ENCODE peak calls at places on chromosome 17, in eight cellular contexts. One of them, this sample, is unnamed.

GRCh38 chr17:77314601-77315000 is 173.8 kb downstream of the SEC14L1 start:
- DNase-seq in tibial nerve: no peak
- DNase-seq in esophagus muscularis mucosa: no peak
- DNase-seq in stomach: no peak
- DNase-seq in GM12878: no peak
- DNase-seq in A549: no peak
- DNase-seq in K562: no peak
- DNase-seq in transverse colon: peak
- DNase-seq in this sample: no peak

GRCh38 chr17:16106161-16106891 is 106.7 kb downstream of the TTC19 start:
- DNase-seq in tibial nerve: no peak
- DNase-seq in esophagus muscularis mucosa: no peak
- DNase-seq in stomach: no peak
- DNase-seq in GM12878: no peak
- DNase-seq in A549: no peak
- DNase-seq in K562: peak
- DNase-seq in transverse colon: no peak
- DNase-seq in this sample: no peak

GRCh38 chr17:28335959-28336871 is 654 bp downstream of the TNFAIP1 start:
- DNase-seq in tibial nerve: no peak
- DNase-seq in esophagus muscularis mucosa: no peak
- DNase-seq in stomach: peak
- DNase-seq in GM12878: no peak
- DNase-seq in A549: peak
- DNase-seq in K562: peak
- DNase-seq in transverse colon: peak
- DNase-seq in this sample: peak

GRCh38 chr17:17494499-17495447 is 1.4 kb downstream of the RASD1 start:
- DNase-seq in tibial nerve: no peak
- DNase-seq in esophagus muscularis mucosa: no peak
- DNase-seq in stomach: peak
- DNase-seq in GM12878: no peak
- DNase-seq in A549: no peak
- DNase-seq in K562: no peak
- DNase-seq in transverse colon: peak
- DNase-seq in this sample: peak

GRCh38 chr17:38915639-38915995 is 9.8 kb upstream of the LASP1NB start:
- DNase-seq in tibial nerve: peak
- DNase-seq in esophagus muscularis mucosa: no peak
- DNase-seq in stomach: peak
- DNase-seq in GM12878: no peak
- DNase-seq in A549: no peak
- DNase-seq in K562: no peak
- DNase-seq in transverse colon: no peak
- DNase-seq in this sample: no peak

GRCh38 chr17:34609210-34609609 is 29.8 kb downstream of the TMEM132E start:
- DNase-seq in tibial nerve: no peak
- DNase-seq in esophagus muscularis mucosa: no peak
- DNase-seq in stomach: no peak
- DNase-seq in GM12878: no peak
- DNase-seq in A549: no peak
- DNase-seq in K562: no peak
- DNase-seq in transverse colon: no peak
- DNase-seq in this sample: no peak

GRCh38 chr17:21085707-21086106 is 41.1 kb upstream of the DHRS7B start:
- DNase-seq in tibial nerve: no peak
- DNase-seq in esophagus muscularis mucosa: no peak
- DNase-seq in stomach: no peak
- DNase-seq in GM12878: no peak
- DNase-seq in A549: no peak
- DNase-seq in K562: no peak
- DNase-seq in transverse colon: no peak
- DNase-seq in this sample: no peak

GRCh38 chr17:77735051-77735340 is 223.5 kb upstream of the TNRC6C start:
- DNase-seq in tibial nerve: no peak
- DNase-seq in esophagus muscularis mucosa: peak
- DNase-seq in stomach: no peak
- DNase-seq in GM12878: no peak
- DNase-seq in A549: no peak
- DNase-seq in K562: no peak
- DNase-seq in transverse colon: no peak
- DNase-seq in this sample: no peak

GRCh38 chr17:49035470-49036269 is 38.5 kb downstream of the IGF2BP1 start:
- DNase-seq in tibial nerve: no peak
- DNase-seq in esophagus muscularis mucosa: no peak
- DNase-seq in stomach: peak
- DNase-seq in GM12878: no peak
- DNase-seq in A549: peak
- DNase-seq in K562: peak
- DNase-seq in transverse colon: peak
- DNase-seq in this sample: no peak

GRCh38 chr17:78421084-78421533 is 42.7 kb downstream of the PGS1 start:
- DNase-seq in tibial nerve: no peak
- DNase-seq in esophagus muscularis mucosa: no peak
- DNase-seq in stomach: no peak
- DNase-seq in GM12878: no peak
- DNase-seq in A549: no peak
- DNase-seq in K562: no peak
- DNase-seq in transverse colon: no peak
- DNase-seq in this sample: no peak

GRCh38 chr17:79528592-79529125 is 82.2 kb downstream of the RBFOX3 start:
- DNase-seq in tibial nerve: no peak
- DNase-seq in esophagus muscularis mucosa: no peak
- DNase-seq in stomach: no peak
- DNase-seq in GM12878: no peak
- DNase-seq in A549: no peak
- DNase-seq in K562: no peak
- DNase-seq in transverse colon: no peak
- DNase-seq in this sample: no peak

GRCh38 chr17:59734226-59734625 is 26.8 kb downstream of the VMP1 start:
- DNase-seq in tibial nerve: no peak
- DNase-seq in esophagus muscularis mucosa: no peak
- DNase-seq in stomach: no peak
- DNase-seq in GM12878: no peak
- DNase-seq in A549: no peak
- DNase-seq in K562: no peak
- DNase-seq in transverse colon: peak
- DNase-seq in this sample: no peak

GRCh38 chr17:59733697-59734096 is 26.2 kb downstream of the VMP1 start:
- DNase-seq in tibial nerve: no peak
- DNase-seq in esophagus muscularis mucosa: no peak
- DNase-seq in stomach: no peak
- DNase-seq in GM12878: no peak
- DNase-seq in A549: no peak
- DNase-seq in K562: no peak
- DNase-seq in transverse colon: no peak
- DNase-seq in this sample: no peak

GRCh38 chr17:59727817-59728533 is 20.5 kb downstream of the VMP1 start:
- DNase-seq in tibial nerve: no peak
- DNase-seq in esophagus muscularis mucosa: no peak
- DNase-seq in stomach: no peak
- DNase-seq in GM12878: no peak
- DNase-seq in A549: no peak
- DNase-seq in K562: no peak
- DNase-seq in transverse colon: no peak
- DNase-seq in this sample: no peak

GRCh38 chr17:59725691-59726090 is 18.2 kb downstream of the VMP1 start:
- DNase-seq in tibial nerve: no peak
- DNase-seq in esophagus muscularis mucosa: no peak
- DNase-seq in stomach: no peak
- DNase-seq in GM12878: no peak
- DNase-seq in A549: no peak
- DNase-seq in K562: no peak
- DNase-seq in transverse colon: no peak
- DNase-seq in this sample: no peak

DNA sequence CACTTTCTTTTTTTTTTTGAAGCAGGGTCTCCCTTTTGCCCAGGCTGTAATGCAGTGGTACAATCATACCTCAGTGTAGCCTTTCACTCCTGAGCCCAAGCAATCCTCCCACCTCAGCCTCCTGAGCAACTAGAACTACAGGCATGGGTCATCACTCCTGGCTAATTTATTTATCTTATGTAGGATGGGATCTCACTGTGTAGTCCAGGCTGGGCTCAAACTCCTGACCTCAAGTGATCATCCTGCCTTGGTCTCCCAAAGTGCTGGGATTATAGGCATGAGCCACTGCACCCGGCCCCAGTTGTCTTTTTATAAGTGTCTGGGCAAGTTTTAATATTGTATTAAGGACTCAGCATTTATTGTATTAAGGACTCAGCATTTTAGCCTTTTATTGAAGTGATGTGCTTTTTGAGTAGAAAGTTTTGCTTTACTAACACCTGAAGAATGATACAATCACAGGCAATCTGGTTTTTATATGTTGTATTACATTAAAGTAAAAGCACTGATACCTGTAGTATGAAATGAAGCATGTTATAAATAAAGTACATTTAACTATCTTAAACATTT is 22.9 kb downstream of the VMP1 start:
- DNase-seq in tibial nerve: no peak
- DNase-seq in esophagus muscularis mucosa: no peak
- DNase-seq in stomach: no peak
- DNase-seq in GM12878: no peak
- DNase-seq in A549: no peak
- DNase-seq in K562: no peak
- DNase-seq in transverse colon: no peak
- DNase-seq in this sample: no peak
- TF ChIP-seq EP300 in tibial nerve: no peak
- TF ChIP-seq EP300 in esophagus muscularis mucosa: no peak
- TF ChIP-seq EP300 in stomach: no peak
- TF ChIP-seq EP300 in GM12878: no peak
- TF ChIP-seq EP300 in A549: no peak
- TF ChIP-seq EP300 in K562: no peak
- TF ChIP-seq EP300 in transverse colon: no peak
- TF ChIP-seq EP300 in this sample: no peak

GRCh38 chr17:50863931-50864330 is 2.2 kb downstream of the TOB1 start:
- DNase-seq in tibial nerve: no peak
- DNase-seq in esophagus muscularis mucosa: no peak
- DNase-seq in stomach: no peak
- DNase-seq in GM12878: no peak
- DNase-seq in A549: no peak
- DNase-seq in K562: no peak
- DNase-seq in transverse colon: no peak
- DNase-seq in this sample: no peak

GRCh38 chr17:50865060-50865867 is 890 bp downstream of the TOB1 start:
- DNase-seq in tibial nerve: no peak
- DNase-seq in esophagus muscularis mucosa: peak
- DNase-seq in stomach: peak
- DNase-seq in GM12878: no peak
- DNase-seq in A549: peak
- DNase-seq in K562: peak
- DNase-seq in transverse colon: peak
- DNase-seq in this sample: peak

GRCh38 chr17:50864747-50865059 is 1.5 kb downstream of the TOB1 start:
- DNase-seq in tibial nerve: no peak
- DNase-seq in esophagus muscularis mucosa: no peak
- DNase-seq in stomach: no peak
- DNase-seq in GM12878: no peak
- DNase-seq in A549: no peak
- DNase-seq in K562: no peak
- DNase-seq in transverse colon: no peak
- DNase-seq in this sample: no peak

GRCh38 chr17:50861822-50862528 is 4.2 kb downstream of the TOB1 start:
- DNase-seq in tibial nerve: no peak
- DNase-seq in esophagus muscularis mucosa: no peak
- DNase-seq in stomach: no peak
- DNase-seq in GM12878: no peak
- DNase-seq in A549: no peak
- DNase-seq in K562: no peak
- DNase-seq in transverse colon: no peak
- DNase-seq in this sample: no peak

DNA sequence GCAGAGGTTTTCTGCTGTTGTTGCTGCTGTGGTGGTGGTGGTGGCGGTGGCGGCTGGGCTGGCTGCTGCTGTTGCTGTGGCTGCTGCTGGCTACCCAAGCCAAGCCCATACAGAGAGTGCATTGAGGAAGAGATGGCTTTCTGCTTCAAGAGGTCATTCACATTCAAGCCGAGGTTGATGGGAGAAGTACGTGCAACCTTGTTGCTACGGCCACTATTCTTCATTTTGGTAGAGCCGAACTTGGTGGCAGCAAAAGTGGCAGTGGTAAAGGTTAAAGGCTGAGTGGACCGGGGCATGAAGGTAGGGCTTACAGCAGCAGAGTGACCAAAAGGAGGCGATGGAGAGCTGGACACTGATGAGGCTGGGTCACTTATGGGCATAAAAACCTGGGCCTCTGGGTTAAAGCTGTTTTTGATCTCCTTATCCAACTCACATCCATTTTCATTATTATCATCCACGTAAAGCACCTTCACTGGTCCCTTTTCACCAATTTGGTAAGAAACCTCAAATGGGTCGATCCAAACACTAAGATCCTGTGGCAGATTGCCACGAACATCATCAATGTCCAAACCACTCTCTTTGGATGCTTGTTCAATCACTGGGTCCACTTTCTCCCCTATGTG is 2.8 kb downstream of the TOB1 start:
- DNase-seq in tibial nerve: no peak
- DNase-seq in esophagus muscularis mucosa: peak
- DNase-seq in stomach: peak
- DNase-seq in GM12878: no peak
- DNase-seq in A549: peak
- DNase-seq in K562: peak
- DNase-seq in transverse colon: peak
- DNase-seq in this sample: no peak
- TF ChIP-seq CTCF in tibial nerve: peak
- TF ChIP-seq CTCF in esophagus muscularis mucosa: peak
- TF ChIP-seq CTCF in stomach: peak
- TF ChIP-seq CTCF in GM12878: peak
- TF ChIP-seq CTCF in A549: peak
- TF ChIP-seq CTCF in K562: peak
- TF ChIP-seq CTCF in transverse colon: peak
- TF ChIP-seq CTCF in this sample: no peak

GRCh38 chr17:41397003-41397665 is at the start of gene KRT31:
- DNase-seq in tibial nerve: no peak
- DNase-seq in esophagus muscularis mucosa: no peak
- DNase-seq in stomach: no peak
- DNase-seq in GM12878: no peak
- DNase-seq in A549: no peak
- DNase-seq in K562: no peak
- DNase-seq in transverse colon: no peak
- DNase-seq in this sample: no peak
- TF ChIP-seq EP300 in tibial nerve: no peak
- TF ChIP-seq EP300 in esophagus muscularis mucosa: no peak
- TF ChIP-seq EP300 in stomach: no peak
- TF ChIP-seq EP300 in GM12878: no peak
- TF ChIP-seq EP300 in A549: no peak
- TF ChIP-seq EP300 in K562: no peak
- TF ChIP-seq EP300 in transverse colon: no peak
- TF ChIP-seq EP300 in this sample: no peak

DNA sequence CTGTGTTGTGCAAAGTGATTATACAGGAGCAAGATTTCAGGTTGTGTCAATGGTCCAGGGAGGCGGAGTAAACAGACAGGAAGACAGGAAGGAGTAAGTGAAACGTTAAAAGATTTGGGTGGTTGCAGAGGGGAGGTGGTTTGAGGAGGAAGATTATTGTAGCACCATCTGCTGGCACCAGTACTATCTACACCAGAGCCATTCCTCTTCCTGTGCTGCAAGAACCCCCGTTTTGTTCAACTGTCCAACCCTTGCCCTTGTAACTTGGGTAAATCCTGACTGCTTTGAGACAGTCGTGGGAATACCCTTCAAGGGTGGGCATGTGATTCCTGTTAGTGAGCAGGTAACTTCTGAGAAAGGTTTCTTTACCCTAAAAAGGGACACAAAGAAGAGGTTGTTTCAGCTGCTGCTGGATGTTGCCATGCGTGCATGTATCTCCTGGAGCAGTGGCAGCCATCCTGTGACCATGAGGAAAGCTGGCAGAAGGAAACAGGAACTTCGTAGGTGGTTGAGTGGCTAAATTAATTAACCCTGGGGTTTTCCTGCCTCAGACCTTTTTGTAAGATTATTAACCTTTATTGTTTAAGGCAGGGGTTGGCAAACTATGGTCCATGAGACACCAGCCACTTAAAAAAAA is 124.1 kb downstream of the PRKCA start:
- DNase-seq in tibial nerve: no peak
- DNase-seq in esophagus muscularis mucosa: no peak
- DNase-seq in stomach: no peak
- DNase-seq in GM12878: no peak
- DNase-seq in A549: peak
- DNase-seq in K562: peak
- DNase-seq in transverse colon: peak
- DNase-seq in this sample: no peak
- TF ChIP-seq CTCF in tibial nerve: no peak
- TF ChIP-seq CTCF in esophagus muscularis mucosa: no peak
- TF ChIP-seq CTCF in stomach: no peak
- TF ChIP-seq CTCF in GM12878: peak
- TF ChIP-seq CTCF in A549: peak
- TF ChIP-seq CTCF in K562: peak
- TF ChIP-seq CTCF in transverse colon: peak
- TF ChIP-seq CTCF in this sample: no peak

This sample was measured in ovary.